ENCODE peak calls at places on chromosomes 5 and 9, in four cellular contexts. H is fibroblast of mammary gland, P is T-helper 17 cell, L is RWPE1. Z is an unnamed sample.

GRCh38 chr9:98867434-98868168 is 60.1 kb downstream of the GALNT12 start:
- DNase-seq in H (peak), P (no peak), L (no peak), Z (no peak)

GRCh38 chr5:31404325-31404724 is 127.6 kb downstream of the DROSHA start:
- DNase-seq in P (no peak), L (no peak), H (no peak), Z (no peak)

GRCh38 chr5:132221781-132222648 is 5.6 kb downstream of the P4HA2 start:
- DNase-seq in L (no peak), P (no peak), H (peak), Z (no peak)

GRCh38 chr9:96554326-96554725 is 65.3 kb downstream of the CDC14B start:
- DNase-seq in P (no peak), L (no peak), H (peak), Z (no peak)

GRCh38 chr9:107989544-107989943 is 500.0 kb upstream of the KLF4 start:
- DNase-seq in L (no peak), H (peak), P (no peak), Z (no peak)

GRCh38 chr5:116377276-116378006 is 197.2 kb downstream of the SEMA6A start:
- DNase-seq in H (no peak), P (no peak), L (no peak), Z (no peak)

GRCh38 chr5:7827602-7828001 is 23.3 kb downstream of the CFAP90 start:
- DNase-seq in L (no peak), P (no peak), H (peak), Z (no peak)

GRCh38 chr5:59768204-59769040 is 125.1 kb downstream of the PDE4D start:
- DNase-seq in L (peak), H (peak), P (no peak), Z (peak)

GRCh38 chr5:12022444-12022843 is 118.2 kb upstream of the CTNND2 start:
- DNase-seq in H (no peak), L (no peak), P (no peak), Z (no peak)

GRCh38 chr5:9230355-9230754 is 315.5 kb downstream of the SEMA5A start:
- DNase-seq in H (no peak), L (no peak), P (no peak), Z (no peak)

GRCh38 chr5:10913846-10914245 is 152.8 kb upstream of the DAP start:
- DNase-seq in P (no peak), L (peak), H (peak), Z (no peak)

GRCh38 chr5:76544268-76544926 is 78.8 kb downstream of the F2RL2 start:
- DNase-seq in L (peak), P (peak), H (peak), Z (peak)

Z was measured in iPS-NIHi11.